ENCODE peak calls at places on chromosomes 16 and 17, in nine cellular contexts. I, B, T, D, F, S, A, R and H are unnamed samples.

GRCh38 chr17:44219126-44219635 is 294 bp downstream of the UBTF start:
- DNase-seq in T (peak), B (peak), D (no peak), R (peak), I (peak), S (no peak), F (peak), A (peak), H (peak)

GRCh38 chr16:3068486-3068885 is 3.0 kb downstream of the IL32 start:
- DNase-seq in F (no peak), R (peak), S (no peak), B (no peak), T (no peak), D (no peak), I (no peak), A (no peak), H (no peak)

GRCh38 chr16:84507011-84507982 is 2.8 kb upstream of the MEAK7 start:
- DNase-seq in F (no peak), I (no peak), B (no peak), R (peak), S (peak), D (no peak), T (no peak), A (peak), H (no peak)

GRCh38 chr16:71230122-71230845 is at the start of gene HYDIN:
- DNase-seq in D (peak), F (peak), A (peak), T (peak), R (no peak), S (peak), B (no peak), I (peak), H (peak)

GRCh38 chr17:3966720-3967363 is 2.6 kb upstream of the ATP2A3 start:
- DNase-seq in D (no peak), I (no peak), A (no peak), F (no peak), B (no peak), R (no peak), T (no peak), S (no peak), H (no peak)

GRCh38 chr17:15782809-15783208 is 50.7 kb downstream of the TBC1D26 start:
- DNase-seq in R (no peak), A (peak), D (no peak), F (peak), I (no peak), S (no peak), B (peak), T (no peak), H (no peak)

GRCh38 chr17:49280918-49281317 is 50.3 kb upstream of the PHOSPHO1 start:
- DNase-seq in A (no peak), B (no peak), F (no peak), D (no peak), T (no peak), I (no peak), R (no peak), S (no peak), H (no peak)

GRCh38 chr17:77540975-77541374 is 400.2 kb downstream of the SEC14L1 start:
- DNase-seq in D (no peak), S (no peak), T (no peak), F (no peak), I (no peak), A (no peak), R (no peak), B (no peak), H (no peak)

GRCh38 chr17:12580640-12581039 is 85.0 kb upstream of the MYOCD start:
- DNase-seq in R (no peak), S (no peak), F (no peak), T (no peak), I (peak), B (no peak), A (no peak), D (no peak), H (no peak)

GRCh38 chr16:2150418-2151187 is 2.2 kb downstream of the RAB26 start:
- DNase-seq in D (no peak), I (peak), B (no peak), S (no peak), F (no peak), R (no peak), T (peak), A (peak), H (no peak)

GRCh38 chr17:77834170-77835115 is 124.1 kb upstream of the TNRC6C start:
- DNase-seq in I (peak), S (peak), R (peak), D (no peak), T (no peak), F (no peak), A (peak), B (peak), H (no peak)